ENCODE peak calls at places on chromosomes 16 and 17, in six cellular contexts. H, R, M, F, X and S are unnamed samples.
A peak's percentile ranks its signal among the peaks of the same experiment; 100 is the strongest.

GRCh38 chr17:48722924-48723554 is at the start of gene PRAC2:
- DNase-seq in H (no peak), R (no peak), M (peak; percentile 74), F (no peak), X (no peak), S (no peak)

GRCh38 chr16:71628810-71629209 is 2.8 kb downstream of the MARVELD3 start:
- DNase-seq in H (no peak), R (no peak), M (no peak), F (no peak), X (no peak), S (no peak)

GRCh38 chr17:81221371-81221841 is 1.4 kb downstream of the CEP131 start:
- DNase-seq in H (no peak), R (no peak), M (no peak), F (no peak), X (no peak), S (no peak)

GRCh38 chr16:77877712-77878111 is 89.3 kb downstream of the VAT1L start:
- DNase-seq in H (no peak), R (peak; percentile 39), M (no peak), F (no peak), X (no peak), S (no peak)

GRCh38 chr17:40437095-40437732 is 6.0 kb upstream of the IGFBP4 start:
- DNase-seq in H (no peak), R (no peak), M (no peak), F (no peak), X (no peak), S (no peak)

GRCh38 chr17:61489719-61490490 is 37.7 kb downstream of the TBX4 start:
- DNase-seq in H (no peak), R (no peak), M (no peak), F (no peak), X (no peak), S (no peak)

GRCh38 chr16:85718682-85719081 is 29.9 kb upstream of the GINS2 start:
- DNase-seq in H (no peak), R (no peak), M (no peak), F (no peak), X (peak; percentile 63), S (no peak)

GRCh38 chr17:7281074-7281952 is at the start of gene SLC2A4:
- DNase-seq in H (no peak), R (peak; percentile 56), M (peak; percentile 96), F (peak; percentile 63), X (peak; percentile 100), S (peak; percentile 77)

GRCh38 chr16:2751577-2752034 is 832 bp upstream of the SRRM2 start:
- DNase-seq in H (no peak), R (no peak), M (no peak), F (peak; percentile 19), X (peak; percentile 92), S (no peak)

GRCh38 chr17:78998311-78999055 is 11.1 kb downstream of the CANT1 start:
- DNase-seq in H (no peak), R (no peak), M (peak; percentile 87), F (no peak), X (no peak), S (no peak)

GRCh38 chr16:84618428-84619102 is 687 bp upstream of the COTL1 start:
- DNase-seq in H (no peak), R (peak; percentile 83), M (no peak), F (no peak), X (peak; percentile 60), S (peak; percentile 65)

GRCh38 chr17:32927724-32928526 is at the start of gene TMEM98:
- DNase-seq in H (no peak), R (no peak), M (no peak), F (no peak), X (peak; percentile 65), S (no peak)

GRCh38 chr16:84303023-84303422 is 8.3 kb downstream of the WFDC1 start:
- DNase-seq in H (no peak), R (peak; percentile 50), M (peak; percentile 46), F (no peak), X (no peak), S (peak; percentile 22)

GRCh38 chr17:48028736-48029135 is 8.9 kb downstream of the COPZ2 start:
- DNase-seq in H (no peak), R (no peak), M (no peak), F (no peak), X (no peak), S (no peak)

GRCh38 chr16:65737831-65738230 is 616.0 kb upstream of the CDH11 start:
- DNase-seq in H (no peak), R (no peak), M (no peak), F (no peak), X (peak; percentile 91), S (no peak)

GRCh38 chr17:4530799-4531730 is 24.1 kb downstream of the MYBBP1A start:
- DNase-seq in H (no peak), R (no peak), M (no peak), F (no peak), X (no peak), S (no peak)

GRCh38 chr17:37405955-37406634 is 541 bp downstream of the ACACA start:
- DNase-seq in H (no peak), R (no peak), M (no peak), F (no peak), X (peak; percentile 56), S (no peak)

GRCh38 chr16:1105888-1106620 is 10.0 kb upstream of the C1QTNF8 start:
- DNase-seq in H (no peak), R (no peak), M (peak; percentile 46), F (no peak), X (peak; percentile 72), S (peak; percentile 2)

GRCh38 chr17:73293031-73293430 is 18.8 kb downstream of the CDC42EP4 start:
- DNase-seq in H (no peak), R (no peak), M (no peak), F (no peak), X (no peak), S (no peak)